ENCODE peak calls at places on chromosomes 6 and 20, in five cellular contexts. G is NCI-H1436, M is nephron progenitor cell, D is DMS53, X is HT1080. O is an unnamed sample.

GRCh38 chr6:157760589-157761330 is 62.3 kb upstream of the SNX9 start:
- DNase-seq in D (peak; percentile 37), X (peak; percentile 88), M (no peak), G (no peak), O (no peak)

GRCh38 chr6:71498643-71499042 is 210.0 kb downstream of the OGFRL1 start:
- DNase-seq in D (peak; percentile 82), M (no peak), G (no peak), X (no peak), O (no peak)

GRCh38 chr6:27720607-27721580 is 191.3 kb downstream of the OR2B2 start:
- DNase-seq in D (peak; percentile 18), G (no peak), X (peak; percentile 81), M (peak; percentile 18), O (no peak)

GRCh38 chr6:35683267-35683666 is 5.4 kb downstream of the FKBP5 start:
- DNase-seq in X (no peak), D (no peak), M (no peak), G (no peak), O (no peak)

GRCh38 chr6:37137201-37137880 is 32.6 kb upstream of the PIM1 start:
- DNase-seq in D (peak; percentile 16), G (no peak), M (peak; percentile 71), X (peak; percentile 99), O (no peak)

GRCh38 chr6:37536462-37537225 is 37.0 kb upstream of the CCDC167 start:
- DNase-seq in D (peak; percentile 27), G (no peak), X (no peak), M (peak; percentile 39), O (no peak)

GRCh38 chr20:35515949-35516645 is 13.4 kb downstream of the C20orf173 start:
- DNase-seq in G (no peak), D (no peak), M (no peak), X (peak; percentile 87), O (no peak)

GRCh38 chr20:32474967-32475819 is 109.9 kb downstream of the NOL4L start:
- DNase-seq in D (no peak), X (peak; percentile 97), G (no peak), M (peak; percentile 83), O (no peak)